ENCODE peak calls at places on chromosome 21, in eight cellular contexts. B is thoracic aorta; S is left ventricle myocardium inferior; N is lower lobe of right lung; A is thyroid gland; V is Peyer's patch; I is CD8-positive, alpha-beta T cell; F is AG04450. U is an unnamed sample.

GRCh38 chr21:15051652-15052554 is 12.9 kb downstream of the NRIP1 start:
- DNase-seq in B (no peak), S (no peak), N (no peak), A (no peak), V (no peak), I (no peak), F (no peak), U (no peak)

GRCh38 chr21:25350056-25350455 is 257.2 kb downstream of the MRPL39 start:
- DNase-seq in B (no peak), S (no peak), N (no peak), A (peak; percentile 4), V (no peak), I (no peak), F (no peak), U (no peak)

GRCh38 chr21:15062566-15062965 is 2.2 kb downstream of the NRIP1 start:
- DNase-seq in B (no peak), S (no peak), N (no peak), A (no peak), V (no peak), I (no peak), F (no peak), U (peak; percentile 43)

GRCh38 chr21:28148400-28149064 is 844.1 kb downstream of the LTN1 start:
- DNase-seq in B (no peak), S (no peak), N (no peak), A (peak; percentile 58), V (no peak), I (no peak), F (no peak), U (no peak)

GRCh38 chr21:32653326-32653901 is 41.2 kb upstream of the CFAP298 start:
- DNase-seq in B (no peak), S (no peak), N (no peak), A (peak; percentile 19), V (peak; percentile 55), I (no peak), F (no peak), U (no peak)

GRCh38 chr21:15224346-15225086 is 159.7 kb upstream of the NRIP1 start:
- DNase-seq in B (no peak), S (no peak), N (no peak), A (no peak), V (no peak), I (no peak), F (peak; percentile 55), U (no peak)

GRCh38 chr21:40386301-40386911 is 460.6 kb downstream of the DSCAM start:
- DNase-seq in B (no peak), S (peak; percentile 32), N (peak; percentile 67), A (peak; percentile 81), V (peak; percentile 50), I (no peak), F (no peak), U (no peak)

GRCh38 chr21:40567511-40567910 is 279.4 kb downstream of the DSCAM start:
- DNase-seq in B (no peak), S (no peak), N (no peak), A (no peak), V (no peak), I (no peak), F (no peak), U (no peak)

GRCh38 chr21:29371464-29371863 is 72.7 kb downstream of the BACH1 start:
- DNase-seq in B (no peak), S (no peak), N (no peak), A (no peak), V (no peak), I (no peak), F (no peak), U (no peak)

GRCh38 chr21:28771790-28772501 is 220.7 kb downstream of the LTN1 start:
- DNase-seq in B (peak; percentile 46), S (no peak), N (no peak), A (no peak), V (no peak), I (no peak), F (peak; percentile 69), U (no peak)

GRCh38 chr21:14864211-14865021 is 200.4 kb downstream of the NRIP1 start:
- DNase-seq in B (no peak), S (peak; percentile 64), N (peak; percentile 68), A (peak; percentile 44), V (peak; percentile 91), I (no peak), F (peak; percentile 42), U (no peak)

GRCh38 chr21:14734191-14734590 is 188.1 kb upstream of the SAMSN1 start:
- DNase-seq in B (no peak), S (no peak), N (no peak), A (no peak), V (peak; percentile 61), I (no peak), F (no peak), U (no peak)

GRCh38 chr21:15080504-15080903 is 15.7 kb upstream of the NRIP1 start:
- DNase-seq in B (no peak), S (no peak), N (no peak), A (no peak), V (no peak), I (no peak), F (no peak), U (no peak)

GRCh38 chr21:45950740-45951515 is 30.6 kb upstream of the COL6A1 start:
- DNase-seq in B (no peak), S (peak; percentile 61), N (no peak), A (peak; percentile 85), V (no peak), I (no peak), F (no peak), U (no peak)

GRCh38 chr21:45889115-45889708 is 92.4 kb upstream of the COL6A1 start:
- DNase-seq in B (no peak), S (no peak), N (peak; percentile 23), A (no peak), V (no peak), I (no peak), F (no peak), U (no peak)

DNA sequence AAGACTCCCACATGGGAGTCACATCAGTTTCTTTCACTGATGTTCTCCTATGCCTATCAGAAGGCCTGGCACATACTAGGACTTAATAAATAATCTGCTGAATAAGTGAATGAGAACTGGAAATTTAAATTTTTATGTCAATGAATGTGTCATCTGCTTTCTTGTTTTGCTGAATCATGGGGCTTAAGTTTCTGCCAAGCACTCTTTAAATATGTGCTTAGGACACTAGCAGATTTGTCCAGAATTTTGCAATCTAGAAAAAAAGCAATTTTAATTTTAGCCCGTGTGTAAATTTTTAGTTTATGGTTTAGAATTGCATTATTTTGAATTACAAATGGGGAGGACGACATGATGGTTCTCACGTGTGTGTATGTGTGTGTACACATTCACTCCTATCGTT is 803.1 kb downstream of the USP25 start:
- DNase-seq in B (no peak), S (no peak), N (no peak), A (no peak), V (no peak), I (no peak), F (no peak), U (no peak)
- H3K27ac ChIP-seq in B (no peak overlapping the region), S (peak overlapping the region; percentile 91), N (no peak overlapping the region), A (peak overlapping the region; percentile 89), V (no peak overlapping the region), I (no peak overlapping the region), F (no peak overlapping the region), U (no peak overlapping the region)

GRCh38 chr21:42515708-42516502 is 2.3 kb downstream of the SLC37A1 start:
- DNase-seq in B (no peak), S (no peak), N (peak; percentile 82), A (peak; percentile 97), V (no peak), I (no peak), F (no peak), U (no peak)

GRCh38 chr21:42518626-42519025 is 5.0 kb downstream of the SLC37A1 start:
- DNase-seq in B (no peak), S (no peak), N (no peak), A (no peak), V (no peak), I (no peak), F (no peak), U (no peak)

GRCh38 chr21:42520628-42521253 is 7.1 kb downstream of the SLC37A1 start:
- DNase-seq in B (no peak), S (no peak), N (no peak), A (no peak), V (no peak), I (no peak), F (no peak), U (no peak)

GRCh38 chr21:42521384-42521783 is 7.7 kb downstream of the SLC37A1 start:
- DNase-seq in B (no peak), S (no peak), N (no peak), A (no peak), V (no peak), I (no peak), F (no peak), U (no peak)

GRCh38 chr21:42518216-42518615 is 4.6 kb downstream of the SLC37A1 start:
- DNase-seq in B (no peak), S (no peak), N (no peak), A (peak; percentile 53), V (no peak), I (no peak), F (no peak), U (no peak)
- H3K4me3 ChIP-seq in B (no peak overlapping the region), S (no peak overlapping the region), N (no peak overlapping the region), A (no peak overlapping the region), V (no peak overlapping the region), I (no peak overlapping the region), F (no peak overlapping the region), U (no peak overlapping the region)

GRCh38 chr21:38909929-38910328 is 104.2 kb downstream of the ETS2 start:
- DNase-seq in B (no peak), S (no peak), N (no peak), A (no peak), V (no peak), I (no peak), F (no peak), U (no peak)
- H3K27ac ChIP-seq in B (peak overlapping the region; percentile 55), S (peak overlapping the region; percentile 86), N (peak overlapping the region; percentile 43), A (peak overlapping the region; percentile 90), V (peak overlapping the region; percentile 99), I (no peak overlapping the region), F (no peak overlapping the region), U (no peak overlapping the region)

GRCh38 chr21:31158789-31159581 is 120.7 kb upstream of the KRTAP19-8 start:
- DNase-seq in B (no peak), S (no peak), N (no peak), A (no peak), V (no peak), I (no peak), F (no peak), U (peak; percentile 62)

GRCh38 chr21:31157756-31158155 is 119.5 kb upstream of the KRTAP19-8 start:
- DNase-seq in B (no peak), S (no peak), N (no peak), A (no peak), V (no peak), I (no peak), F (no peak), U (no peak)

GRCh38 chr21:31161157-31161556 is 122.9 kb upstream of the KRTAP19-8 start:
- DNase-seq in B (no peak), S (no peak), N (no peak), A (no peak), V (no peak), I (no peak), F (no peak), U (no peak)

GRCh38 chr21:31162079-31162699 is 123.9 kb upstream of the KRTAP19-8 start:
- DNase-seq in B (no peak), S (no peak), N (no peak), A (no peak), V (no peak), I (no peak), F (no peak), U (no peak)

DNA sequence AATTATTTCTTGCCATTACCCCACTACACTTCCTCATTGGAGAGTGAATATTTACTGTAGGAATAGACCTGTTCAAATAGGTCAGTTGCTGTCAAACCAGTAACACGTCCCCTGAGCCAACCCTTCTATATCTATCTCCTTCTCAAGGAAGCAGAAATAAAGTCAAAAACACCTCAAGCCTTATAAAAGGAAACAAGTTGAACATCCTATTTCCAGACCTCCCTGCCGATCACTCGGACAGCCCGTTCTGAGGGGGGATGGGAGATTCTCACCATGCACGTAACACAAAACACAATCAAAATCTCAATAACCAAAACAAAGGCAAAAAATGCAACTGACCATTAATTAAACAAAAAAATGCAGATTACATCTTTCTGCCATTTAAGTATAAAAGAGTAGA is 121.5 kb upstream of the KRTAP19-8 start:
- DNase-seq in B (no peak), S (no peak), N (no peak), A (no peak), V (no peak), I (no peak), F (no peak), U (no peak)
- H3K4me3 ChIP-seq in B (no peak overlapping the region), S (no peak overlapping the region), N (peak overlapping the region; percentile 44), A (no peak overlapping the region), V (no peak overlapping the region), I (no peak overlapping the region), F (no peak overlapping the region), U (peak overlapping the region; percentile 39)

U was measured in CD8-positive, alpha-beta memory T cell.